ENCODE peak calls at places on chromosome 20, in six cellular contexts. One of them, this sample, is unnamed.
A peak's percentile ranks its signal among the peaks of the same experiment; 100 is the strongest.

GRCh38 chr20:40682104-40683045 is 6.7 kb downstream of the MAFB start:
- DNase-seq in endodermal cell: peak; percentile 57
- DNase-seq in memory B cell: no peak
- DNase-seq in activated CD4-positive, alpha-beta T cell treated with anti-CD3 and anti-CD28 coated beads for 36 hours: no peak
- DNase-seq in LHCN-M2: no peak
- DNase-seq in effector CD4-positive, alpha-beta T cell: no peak
- DNase-seq in this sample: no peak

GRCh38 chr20:47438464-47439381 is 63.0 kb upstream of the NCOA3 start:
- DNase-seq in endodermal cell: no peak
- DNase-seq in activated CD4-positive, alpha-beta T cell treated with anti-CD3 and anti-CD28 coated beads for 36 hours: no peak
- DNase-seq in effector CD4-positive, alpha-beta T cell: no peak
- DNase-seq in LHCN-M2: no peak
- DNase-seq in memory B cell: peak; percentile 73
- DNase-seq in this sample: peak; percentile 55

GRCh38 chr20:37763105-37763504 is 69.3 kb downstream of the CTNNBL1 start:
- DNase-seq in endodermal cell: no peak
- DNase-seq in effector CD4-positive, alpha-beta T cell: no peak
- DNase-seq in LHCN-M2: no peak
- DNase-seq in memory B cell: no peak
- DNase-seq in activated CD4-positive, alpha-beta T cell treated with anti-CD3 and anti-CD28 coated beads for 36 hours: no peak
- DNase-seq in this sample: no peak

GRCh38 chr20:10708342-10709185 is 34.8 kb upstream of the JAG1 start:
- DNase-seq in effector CD4-positive, alpha-beta T cell: no peak
- DNase-seq in memory B cell: no peak
- DNase-seq in activated CD4-positive, alpha-beta T cell treated with anti-CD3 and anti-CD28 coated beads for 36 hours: no peak
- DNase-seq in LHCN-M2: peak; percentile 38
- DNase-seq in endodermal cell: no peak
- DNase-seq in this sample: no peak

GRCh38 chr20:61328906-61329558 is 77.0 kb downstream of the CDH4 start:
- DNase-seq in activated CD4-positive, alpha-beta T cell treated with anti-CD3 and anti-CD28 coated beads for 36 hours: no peak
- DNase-seq in LHCN-M2: no peak
- DNase-seq in effector CD4-positive, alpha-beta T cell: no peak
- DNase-seq in memory B cell: no peak
- DNase-seq in endodermal cell: no peak
- DNase-seq in this sample: no peak

GRCh38 chr20:62832212-62832922 is 15.5 kb downstream of the COL9A3 start:
- DNase-seq in memory B cell: peak; percentile 84
- DNase-seq in activated CD4-positive, alpha-beta T cell treated with anti-CD3 and anti-CD28 coated beads for 36 hours: peak; percentile 47
- DNase-seq in endodermal cell: peak; percentile 88
- DNase-seq in LHCN-M2: no peak
- DNase-seq in effector CD4-positive, alpha-beta T cell: no peak
- DNase-seq in this sample: peak; percentile 65

GRCh38 chr20:7196481-7196880 is 429.0 kb downstream of the BMP2 start:
- DNase-seq in LHCN-M2: no peak
- DNase-seq in activated CD4-positive, alpha-beta T cell treated with anti-CD3 and anti-CD28 coated beads for 36 hours: no peak
- DNase-seq in endodermal cell: no peak
- DNase-seq in effector CD4-positive, alpha-beta T cell: no peak
- DNase-seq in memory B cell: no peak
- DNase-seq in this sample: no peak

GRCh38 chr20:34142121-34142520 is 30.1 kb upstream of the EIF2S2 start:
- DNase-seq in LHCN-M2: no peak
- DNase-seq in activated CD4-positive, alpha-beta T cell treated with anti-CD3 and anti-CD28 coated beads for 36 hours: no peak
- DNase-seq in effector CD4-positive, alpha-beta T cell: no peak
- DNase-seq in memory B cell: no peak
- DNase-seq in endodermal cell: no peak
- DNase-seq in this sample: no peak

This sample was measured in islet precursor cell.